ENCODE peak calls at places on chromosomes 11 and 22, in nine cellular contexts. D, M, C, V, J, S, E, Z and K are unnamed samples.

GRCh38 chr22:17562906-17563870 is at the start of gene SLC25A18:
- DNase-seq in D (no peak), M (peak), C (no peak), V (no peak), J (no peak), S (no peak), E (no peak), Z (no peak), K (no peak)

GRCh38 chr22:45096256-45096907 is 67.3 kb upstream of the NUP50 start:
- DNase-seq in D (no peak), M (peak), C (peak), V (peak), J (peak), S (peak), E (no peak), Z (peak), K (peak)

GRCh38 chr11:105130189-105130813 is 9.3 kb downstream of the CARD18 start:
- DNase-seq in D (no peak), M (no peak), C (no peak), V (no peak), J (no peak), S (no peak), E (no peak), Z (no peak), K (no peak)

GRCh38 chr11:131064373-131064991 is 148.2 kb upstream of the SNX19 start:
- DNase-seq in D (peak), M (peak), C (no peak), V (peak), J (peak), S (peak), E (peak), Z (peak), K (no peak)

GRCh38 chr11:75233688-75234295 is 6.8 kb upstream of the TPBGL start:
- DNase-seq in D (peak), M (peak), C (no peak), V (peak), J (peak), S (no peak), E (no peak), Z (peak), K (no peak)

GRCh38 chr11:64743591-64744543 is at the start of gene RASGRP2:
- DNase-seq in D (no peak), M (peak), C (peak), V (peak), J (peak), S (peak), E (no peak), Z (no peak), K (peak)

GRCh38 chr22:24588370-24588755 is 4.5 kb downstream of the LRRC75B start:
- DNase-seq in D (no peak), M (peak), C (no peak), V (no peak), J (no peak), S (no peak), E (no peak), Z (no peak), K (no peak)

GRCh38 chr11:47391077-47391583 is 12.8 kb upstream of the SPI1 start:
- DNase-seq in D (no peak), M (no peak), C (no peak), V (peak), J (no peak), S (no peak), E (no peak), Z (no peak), K (no peak)

GRCh38 chr11:112878228-112878627 is 83.0 kb upstream of the NCAM1 start:
- DNase-seq in D (no peak), M (no peak), C (no peak), V (no peak), J (no peak), S (no peak), E (no peak), Z (no peak), K (no peak)

GRCh38 chr22:46350111-46350510 is 14.6 kb downstream of the TRMU start:
- DNase-seq in D (no peak), M (no peak), C (no peak), V (no peak), J (no peak), S (no peak), E (no peak), Z (no peak), K (no peak)

GRCh38 chr11:43919852-43920597 is 22.4 kb upstream of the C11orf96 start:
- DNase-seq in D (peak), M (peak), C (no peak), V (no peak), J (no peak), S (no peak), E (no peak), Z (no peak), K (no peak)

GRCh38 chr22:25759825-25760231 is 17.8 kb downstream of the MYO18B start:
- DNase-seq in D (peak), M (peak), C (no peak), V (no peak), J (peak), S (peak), E (no peak), Z (peak), K (no peak)

GRCh38 chr11:36126703-36127102 is 162.5 kb downstream of the COMMD9 start:
- DNase-seq in D (no peak), M (no peak), C (no peak), V (no peak), J (no peak), S (no peak), E (no peak), Z (no peak), K (no peak)